ENCODE peak calls at places on chromosomes 6 and 20, in four cellular contexts. One of them, this sample, is unnamed.

GRCh38 chr6:149127212-149127611 is 190.3 kb upstream of the TAB2 start:
- DNase-seq in occipital lobe: no peak
- DNase-seq in left cardiac atrium: no peak
- DNase-seq in IMR-90: peak
- DNase-seq in this sample: no peak

GRCh38 chr6:117448732-117449131 is 23.0 kb upstream of the ROS1 start:
- DNase-seq in IMR-90: peak
- DNase-seq in left cardiac atrium: no peak
- DNase-seq in occipital lobe: no peak
- DNase-seq in this sample: no peak

GRCh38 chr6:162814417-162814988 is 86.7 kb downstream of the PACRG start:
- DNase-seq in occipital lobe: no peak
- DNase-seq in left cardiac atrium: no peak
- DNase-seq in IMR-90: no peak
- DNase-seq in this sample: no peak

GRCh38 chr6:143694560-143694959 is 16.8 kb downstream of the PHACTR2 start:
- DNase-seq in IMR-90: peak
- DNase-seq in occipital lobe: no peak
- DNase-seq in left cardiac atrium: no peak
- DNase-seq in this sample: no peak

GRCh38 chr20:44702776-44703175 is 12.4 kb upstream of the CCN5 start:
- DNase-seq in left cardiac atrium: peak
- DNase-seq in occipital lobe: peak
- DNase-seq in IMR-90: peak
- DNase-seq in this sample: no peak

GRCh38 chr6:39367661-39368060 is 45.2 kb upstream of the KCNK16 start:
- DNase-seq in left cardiac atrium: no peak
- DNase-seq in IMR-90: no peak
- DNase-seq in occipital lobe: no peak
- DNase-seq in this sample: no peak

GRCh38 chr6:154494592-154494991 is 15.9 kb downstream of the CNKSR3 start:
- DNase-seq in left cardiac atrium: no peak
- DNase-seq in IMR-90: no peak
- DNase-seq in occipital lobe: no peak
- DNase-seq in this sample: no peak

GRCh38 chr20:6086868-6087267 is 33.0 kb upstream of the LRRN4 start:
- DNase-seq in IMR-90: no peak
- DNase-seq in occipital lobe: no peak
- DNase-seq in left cardiac atrium: no peak
- DNase-seq in this sample: no peak

GRCh38 chr6:124999105-124999764 is 37.0 kb downstream of the RNF217 start:
- DNase-seq in IMR-90: no peak
- DNase-seq in left cardiac atrium: no peak
- DNase-seq in occipital lobe: no peak
- DNase-seq in this sample: no peak

GRCh38 chr20:58709013-58709702 is 16.6 kb downstream of the NPEPL1 start:
- DNase-seq in IMR-90: no peak
- DNase-seq in occipital lobe: no peak
- DNase-seq in left cardiac atrium: peak
- DNase-seq in this sample: no peak